ENCODE peak calls at places on chromosomes 11 and 22, in four cellular contexts. Q, Y, R and J are unnamed samples.

GRCh38 chr11:18791175-18792065 is at the start of gene PTPN5:
- ATAC-seq in Q (no peak), Y (no peak), R (no peak), J (peak)

GRCh38 chr11:134604886-134605285 is 192.8 kb upstream of the B3GAT1 start:
- ATAC-seq in Q (no peak), Y (no peak), R (no peak), J (no peak)

GRCh38 chr11:83157755-83158473 is 983 bp downstream of the PCF11 start:
- ATAC-seq in Q (peak), Y (peak), R (peak), J (no peak)

GRCh38 chr11:8671651-8672062 is 10.8 kb downstream of the TRIM66 start:
- ATAC-seq in Q (no peak), Y (peak), R (peak), J (peak)

GRCh38 chr11:92286718-92287117 is 62.1 kb downstream of the FAT3 start:
- ATAC-seq in Q (no peak), Y (no peak), R (no peak), J (no peak)

GRCh38 chr11:79973701-79974626 is 533.1 kb upstream of the TENM4 start:
- ATAC-seq in Q (no peak), Y (peak), R (no peak), J (peak)

GRCh38 chr11:17954395-17955252 is 58.2 kb downstream of the SERGEF start:
- ATAC-seq in Q (no peak), Y (peak), R (peak), J (no peak)

GRCh38 chr11:87740513-87740912 is 434.7 kb downstream of the RAB38 start:
- ATAC-seq in Q (no peak), Y (no peak), R (no peak), J (no peak)

GRCh38 chr11:69774354-69775162 is 583 bp downstream of the FGF4 start:
- ATAC-seq in Q (peak), Y (no peak), R (no peak), J (no peak)

GRCh38 chr22:19446603-19447387 is 716 bp downstream of the C22orf39 start:
- ATAC-seq in Q (peak), Y (peak), R (peak), J (no peak)

GRCh38 chr11:86492370-86493030 is 117.8 kb downstream of the CCDC81 start:
- ATAC-seq in Q (no peak), Y (no peak), R (no peak), J (no peak)

GRCh38 chr11:67392182-67392715 is 463 bp downstream of the RAD9A start:
- ATAC-seq in Q (peak), Y (no peak), R (no peak), J (no peak)

GRCh38 chr11:127035812-127036211 is 35.2 kb upstream of the KIRREL3 start:
- ATAC-seq in Q (no peak), Y (no peak), R (no peak), J (no peak)

GRCh38 chr11:92843455-92843854 is 126.0 kb upstream of the MTNR1B start:
- ATAC-seq in Q (no peak), Y (no peak), R (no peak), J (no peak)

GRCh38 chr11:111851636-111852035 is 19.7 kb downstream of the ALG9 start:
- ATAC-seq in Q (no peak), Y (no peak), R (peak), J (no peak)

GRCh38 chr11:86167499-86168161 is 76.9 kb upstream of the EED start:
- ATAC-seq in Q (peak), Y (no peak), R (no peak), J (no peak)

GRCh38 chr11:26632691-26633159 is 60.7 kb upstream of the MUC15 start:
- ATAC-seq in Q (no peak), Y (no peak), R (no peak), J (no peak)

GRCh38 chr11:72243567-72244316 is at the start of gene PHOX2A:
- ATAC-seq in Q (no peak), Y (no peak), R (no peak), J (no peak)

GRCh38 chr11:12377106-12377823 is at the start of gene PARVA:
- ATAC-seq in Q (peak), Y (peak), R (peak), J (peak)

GRCh38 chr11:108235192-108235591 is 12.3 kb downstream of the ATM start:
- ATAC-seq in Q (no peak), Y (no peak), R (no peak), J (no peak)

GRCh38 chr11:47154738-47155570 is 21.7 kb downstream of the ARFGAP2 start:
- ATAC-seq in Q (no peak), Y (no peak), R (no peak), J (no peak)

GRCh38 chr22:24510694-24511625 is 15.8 kb downstream of the UPB1 start:
- ATAC-seq in Q (no peak), Y (peak), R (peak), J (peak)

GRCh38 chr22:32775957-32776356 is 25.5 kb upstream of the TIMP3 start:
- ATAC-seq in Q (peak), Y (no peak), R (peak), J (no peak)

GRCh38 chr11:121446752-121447156 is 5.4 kb upstream of the SORL1 start:
- ATAC-seq in Q (no peak), Y (no peak), R (no peak), J (no peak)

GRCh38 chr11:101003468-101003867 is 126.1 kb downstream of the PGR start:
- ATAC-seq in Q (peak), Y (no peak), R (no peak), J (no peak)

GRCh38 chr11:26297179-26297970 is 34.6 kb upstream of the ANO3 start:
- ATAC-seq in Q (peak), Y (no peak), R (peak), J (peak)

GRCh38 chr22:22988150-22988549 is 82.2 kb upstream of the GNAZ start:
- ATAC-seq in Q (no peak), Y (no peak), R (no peak), J (no peak)
- H3K4me3 ChIP-seq in Q (no peak), Y (no peak), R (no peak), J (no peak)

GRCh38 chr11:131909426-131910200 is 539.2 kb downstream of the NTM start:
- ATAC-seq in Q (no peak), Y (no peak), R (no peak), J (no peak)
- H3K4me3 ChIP-seq in Q (no peak), Y (no peak), R (no peak), J (no peak)

GRCh38 chr11:117179048-117179999 is 781 bp downstream of the SIDT2 start:
- ATAC-seq in Q (peak), Y (peak), R (peak), J (peak)

GRCh38 chr11:117181586-117182550 is 3.3 kb downstream of the SIDT2 start:
- ATAC-seq in Q (no peak), Y (no peak), R (no peak), J (no peak)

GRCh38 chr11:117182551-117182935 is 4.0 kb downstream of the SIDT2 start:
- ATAC-seq in Q (no peak), Y (no peak), R (no peak), J (no peak)

GRCh38 chr11:117180020-117180419 is 1.5 kb downstream of the SIDT2 start:
- ATAC-seq in Q (peak), Y (no peak), R (no peak), J (no peak)

DNA sequence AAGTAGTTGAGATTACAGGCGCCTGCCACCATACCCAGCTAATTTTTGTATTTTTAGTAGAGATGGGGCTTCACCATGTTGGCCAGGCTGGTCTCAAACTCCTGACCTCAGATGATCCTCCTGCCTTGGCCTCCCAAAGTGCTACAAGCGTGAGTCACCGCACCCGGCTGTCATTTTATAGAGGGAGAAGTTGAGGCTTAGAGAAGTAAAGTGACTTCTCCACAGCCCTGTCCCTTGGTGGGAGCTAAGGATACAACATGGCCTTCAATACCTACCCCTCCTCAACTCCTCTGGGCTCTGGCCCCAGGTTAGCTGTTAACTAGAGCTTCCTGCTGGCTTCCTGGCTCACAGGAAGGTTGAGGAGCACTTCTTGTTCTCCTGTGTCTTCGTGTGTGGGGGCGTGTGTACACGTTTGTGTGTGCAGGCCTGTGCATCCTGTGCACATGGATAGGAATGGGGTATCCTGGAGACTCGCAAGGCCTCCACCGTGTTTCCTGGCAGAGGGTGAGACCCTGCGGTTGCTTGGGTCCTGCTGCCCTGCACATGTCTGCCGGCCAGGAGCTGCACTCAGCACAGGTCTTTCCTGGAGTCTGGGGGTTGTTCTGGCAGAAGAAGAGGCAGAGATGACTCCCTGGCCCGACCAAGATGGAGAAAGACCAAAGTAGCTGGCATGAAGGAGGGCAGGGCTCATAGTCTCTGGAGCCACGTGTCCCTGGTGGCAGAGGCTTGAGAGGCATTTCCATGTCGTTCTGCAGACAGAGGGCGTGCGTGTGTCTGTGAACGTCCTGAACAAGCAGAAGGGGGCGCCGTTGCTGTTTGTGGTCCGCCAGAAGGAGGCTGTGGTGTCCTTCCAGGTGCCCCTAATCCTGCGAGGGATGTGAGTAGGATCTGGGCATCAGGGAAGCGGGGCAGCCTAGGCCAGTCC is 2.4 kb downstream of the SIDT2 start:
- ATAC-seq in Q (peak), Y (peak), R (peak), J (peak)
- H3K4me3 ChIP-seq in Q (peak), Y (peak), R (no peak), J (no peak)

GRCh38 chr22:45906946-45907345 is 70.0 kb downstream of the WNT7B start:
- ATAC-seq in Q (no peak), Y (no peak), R (no peak), J (no peak)

GRCh38 chr22:45907996-45908395 is 69.0 kb downstream of the WNT7B start:
- ATAC-seq in Q (no peak), Y (no peak), R (no peak), J (no peak)

GRCh38 chr22:45905326-45905923 is 71.5 kb downstream of the WNT7B start:
- ATAC-seq in Q (no peak), Y (no peak), R (no peak), J (no peak)

GRCh38 chr22:45907378-45907777 is 69.6 kb downstream of the WNT7B start:
- ATAC-seq in Q (no peak), Y (no peak), R (no peak), J (no peak)

DNA sequence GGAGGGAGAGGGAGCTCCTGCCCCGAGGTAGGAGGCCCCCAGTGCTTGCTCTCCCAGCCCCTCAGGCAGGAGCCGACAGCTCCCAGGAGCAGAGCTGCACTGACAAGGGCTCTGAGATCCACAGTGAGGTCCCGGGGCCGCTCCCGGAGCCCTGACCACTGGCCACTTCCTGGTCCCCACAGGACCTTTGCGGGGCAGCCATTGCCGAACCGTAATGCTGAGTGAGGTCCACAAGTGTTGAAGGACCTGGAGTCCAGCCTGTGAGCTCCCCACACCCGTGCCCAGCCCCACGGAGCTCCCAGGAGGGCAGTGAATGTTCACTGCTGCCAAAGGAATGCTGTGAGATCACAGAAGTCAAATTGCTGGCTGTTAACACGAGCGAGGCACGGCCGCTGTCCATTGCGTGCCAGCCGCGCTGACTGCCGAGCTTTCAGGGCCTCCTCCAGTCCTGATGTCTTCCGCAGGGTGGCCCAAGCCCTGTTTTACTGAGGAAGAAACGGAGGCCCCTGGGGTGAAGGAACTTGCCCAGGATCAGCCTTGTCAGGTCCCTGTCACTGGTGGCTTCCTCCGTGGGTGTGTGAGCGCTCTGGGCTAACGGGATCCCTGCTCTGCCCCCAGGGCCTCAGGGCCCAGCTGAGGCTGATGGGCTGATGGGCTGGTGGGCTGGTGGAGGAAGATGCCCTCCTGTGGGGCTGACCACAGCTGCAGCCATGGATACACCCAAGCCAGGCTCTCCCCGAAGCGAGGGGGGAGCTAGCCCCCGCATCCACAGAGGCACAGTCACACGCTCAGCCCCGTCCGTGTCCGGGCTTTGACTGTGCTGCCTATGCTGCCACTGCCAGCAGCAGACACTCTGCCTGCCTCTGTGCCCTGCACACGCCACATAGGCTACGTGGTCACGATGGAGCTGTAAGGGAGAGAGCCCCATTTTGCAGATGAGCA is 70.8 kb downstream of the WNT7B start:
- ATAC-seq in Q (no peak), Y (peak), R (no peak), J (no peak)
- H3K4me3 ChIP-seq in Q (no peak), Y (peak), R (no peak), J (no peak)

GRCh38 chr22:39244496-39245129 is at the start of gene PDGFB:
- ATAC-seq in Q (no peak), Y (peak), R (peak), J (peak)
- H3K4me3 ChIP-seq in Q (peak), Y (peak), R (peak), J (peak)

GRCh38 chr11:6321356-6321755 is 1.1 kb upstream of the CAVIN3 start:
- ATAC-seq in Q (no peak), Y (no peak), R (no peak), J (no peak)
- H3K4me3 ChIP-seq in Q (no peak), Y (peak), R (no peak), J (peak)